ENCODE peak calls at places on chromosomes 7 and 10, in seven cellular contexts. E, Q, D, V, S, A and Y are unnamed samples. For H3K27me3 and H3K36me3, the result is how much of the 10 kb centered on the place peaks cover.

GRCh38 chr10:12727832-12728215 is 273.7 kb downstream of the CCDC3 start:
- DNase-seq in E (no peak), Q (no peak), D (peak), V (peak), S (no peak), A (no peak), Y (no peak)

GRCh38 chr10:77532068-77532467 is 105.5 kb downstream of the KCNMA1 start:
- DNase-seq in E (no peak), Q (no peak), D (no peak), V (peak), S (no peak), A (no peak), Y (no peak)

GRCh38 chr7:78019457-78020130 is 221.0 kb downstream of the PHTF2 start:
- DNase-seq in E (peak), Q (peak), D (peak), V (peak), S (peak), A (peak), Y (peak)

GRCh38 chr10:128569546-128569945 is 443.3 kb upstream of the MKI67 start:
- DNase-seq in E (no peak), Q (no peak), D (no peak), V (no peak), S (no peak), A (no peak), Y (no peak)

GRCh38 chr10:129709627-129710509 is 242.8 kb downstream of the MGMT start:
- DNase-seq in E (no peak), Q (no peak), D (no peak), V (no peak), S (no peak), A (no peak), Y (no peak)

GRCh38 chr7:3968234-3968633 is 667.2 kb downstream of the SDK1 start:
- DNase-seq in E (no peak), Q (no peak), D (no peak), V (no peak), S (no peak), A (no peak), Y (no peak)

GRCh38 chr7:65397730-65398142 is 24.1 kb downstream of the ZNF92 start:
- DNase-seq in E (peak), Q (no peak), D (no peak), V (peak), S (no peak), A (no peak), Y (no peak)

GRCh38 chr10:16929067-16929466 is 111.8 kb upstream of the RSU1 start:
- DNase-seq in E (no peak), Q (no peak), D (no peak), V (no peak), S (no peak), A (no peak), Y (no peak)

GRCh38 chr7:68420342-68420750 is 1177.9 kb upstream of the AUTS2 start:
- DNase-seq in E (no peak), Q (no peak), D (no peak), V (no peak), S (no peak), A (no peak), Y (no peak)

GRCh38 chr7:147605326-147605725 is 985.2 kb upstream of the C7orf33 start:
- DNase-seq in E (peak), Q (no peak), D (no peak), V (no peak), S (no peak), A (no peak), Y (no peak)

GRCh38 chr7:6107924-6108323 is 76.7 kb downstream of the ANKRD61 start:
- DNase-seq in E (no peak), Q (no peak), D (peak), V (no peak), S (no peak), A (no peak), Y (no peak)

GRCh38 chr7:104207348-104207730 is 474 bp downstream of the ORC5 start:
- DNase-seq in E (peak), Q (peak), D (no peak), V (peak), S (no peak), A (no peak), Y (no peak)

GRCh38 chr7:139121-139520 is 53.2 kb upstream of the FAM20C start:
- DNase-seq in E (no peak), Q (no peak), D (no peak), V (no peak), S (no peak), A (no peak), Y (no peak)

GRCh38 chr10:88832376-88832775 is 19.3 kb downstream of the ANKRD22 start:
- DNase-seq in E (no peak), Q (no peak), D (no peak), V (no peak), S (no peak), A (no peak), Y (no peak)

GRCh38 chr10:11789294-11789693 is 33.9 kb upstream of the PROSER2 start:
- DNase-seq in E (no peak), Q (no peak), D (no peak), V (no peak), S (no peak), A (no peak), Y (no peak)

GRCh38 chr7:620052-620451 is 100.4 kb upstream of the PDGFA start:
- DNase-seq in E (peak), Q (no peak), D (no peak), V (peak), S (no peak), A (no peak), Y (no peak)

GRCh38 chr10:47237316-47238260 is 62.4 kb upstream of the GDF10 start:
- DNase-seq in E (no peak), Q (no peak), D (no peak), V (no peak), S (no peak), A (no peak), Y (no peak)

GRCh38 chr7:101538596-101539459 is 90.3 kb downstream of the MYL10 start:
- DNase-seq in E (peak), Q (peak), D (no peak), V (no peak), S (peak), A (peak), Y (peak)

GRCh38 chr7:30596043-30596641 is 1.5 kb downstream of the GARS1 start:
- DNase-seq in E (peak), Q (no peak), D (no peak), V (no peak), S (no peak), A (no peak), Y (no peak)

GRCh38 chr7:149780056-149780455 is 6.7 kb upstream of the ZNF467 start:
- DNase-seq in E (no peak), Q (no peak), D (no peak), V (no peak), S (no peak), A (no peak), Y (no peak)

GRCh38 chr10:69657417-69657816 is 27.4 kb downstream of the FAM241B start:
- DNase-seq in E (peak), Q (no peak), D (no peak), V (no peak), S (no peak), A (no peak), Y (no peak)

DNA sequence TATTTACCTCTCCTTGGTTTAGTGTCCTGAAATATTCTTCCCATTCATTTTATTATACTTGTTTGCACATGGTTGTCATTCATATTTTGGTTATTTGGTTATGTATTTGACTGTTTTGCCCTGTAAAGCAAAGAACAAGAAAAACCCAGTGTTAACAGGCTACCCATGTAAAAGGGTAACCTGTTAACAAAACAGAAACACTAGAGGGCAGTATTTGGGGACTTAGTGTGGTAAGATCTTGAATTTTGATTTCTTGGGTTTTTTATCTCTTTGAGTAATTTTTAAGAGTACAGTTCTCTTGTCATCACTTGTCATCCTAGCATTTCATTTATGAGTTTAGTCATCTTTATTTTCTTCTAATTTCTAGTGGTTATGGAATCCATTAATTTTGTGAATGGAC is 51.3 kb downstream of the POLL start:
- DNase-seq in E (peak), Q (no peak), D (no peak), V (no peak), S (no peak), A (no peak), Y (no peak)
- TF ChIP-seq CTCF in E (peak), Q (peak), D (no peak), V (peak), S (no peak), A (no peak), Y (no peak)

GRCh38 chr7:27160546-27161213 is 4.2 kb upstream of the HOXA7 start:
- DNase-seq in E (peak), Q (peak), D (peak), V (peak), S (peak), A (peak), Y (peak)
- H3K27me3 ChIP-seq in E (under half), Q (half or more), D (under half), V (half or more), S (half or more), A (under half), Y (under half)

GRCh38 chr10:28977518-28977917 is 300.2 kb downstream of the BAMBI start:
- DNase-seq in E (no peak), Q (no peak), D (no peak), V (no peak), S (no peak), A (no peak), Y (no peak)
- H3K36me3 ChIP-seq in E (under half), Q (under half), D (under half), V (under half), S (under half), A (under half), Y (under half)

DNA sequence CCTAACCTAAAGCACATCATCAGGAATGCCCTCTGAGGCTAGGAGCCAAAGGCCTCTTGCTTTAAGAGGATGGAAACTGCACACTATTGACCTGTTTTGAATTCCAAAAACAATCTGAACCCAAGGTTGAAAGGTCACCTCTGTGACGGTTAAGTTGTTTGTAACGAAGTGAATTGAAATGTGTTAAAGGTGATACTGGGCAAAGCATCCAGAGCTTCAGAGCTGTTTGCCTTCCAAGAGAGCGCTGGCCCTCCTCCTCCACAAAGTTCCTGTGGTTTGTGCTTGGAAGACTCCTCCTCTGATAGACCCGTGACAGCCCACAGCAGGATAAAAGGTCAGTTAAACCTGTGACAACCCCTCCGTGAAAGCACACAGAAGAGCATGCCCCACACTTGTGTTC is 133.7 kb upstream of the CTTNBP2 start:
- DNase-seq in E (no peak), Q (no peak), D (no peak), V (peak), S (no peak), A (no peak), Y (no peak)
- TF ChIP-seq CTCF in E (no peak), Q (no peak), D (no peak), V (no peak), S (no peak), A (no peak), Y (no peak)

GRCh38 chr10:124458473-124458872 is 3.1 kb upstream of the LHPP start:
- DNase-seq in E (no peak), Q (no peak), D (no peak), V (no peak), S (no peak), A (no peak), Y (no peak)

GRCh38 chr10:124453965-124454610 is 4.3 kb upstream of the NKX1-2 start:
- DNase-seq in E (no peak), Q (no peak), D (no peak), V (no peak), S (no peak), A (no peak), Y (no peak)

GRCh38 chr10:124459395-124459794 is 2.2 kb upstream of the LHPP start:
- DNase-seq in E (peak), Q (no peak), D (no peak), V (no peak), S (no peak), A (no peak), Y (no peak)

GRCh38 chr10:124458874-124459273 is 2.7 kb upstream of the LHPP start:
- DNase-seq in E (no peak), Q (no peak), D (no peak), V (no peak), S (no peak), A (no peak), Y (no peak)

GRCh38 chr10:124455441-124455840 is 5.6 kb upstream of the NKX1-2 start:
- DNase-seq in E (no peak), Q (no peak), D (no peak), V (no peak), S (no peak), A (no peak), Y (no peak)
- H3K27me3 ChIP-seq in E (under half), Q (under half), D (under half), V (half or more), S (under half), A (under half), Y (under half)